ENCODE peak calls at places on chromosomes 1 and 21, in four cellular contexts. Y is breast epithelium, O is lung, V is IMR-90. E is an unnamed sample.

GRCh38 chr1:145826030-145826429 is 2.0 kb downstream of the POLR3C start:
- DNase-seq in Y (no peak), O (no peak), V (no peak), E (no peak)

GRCh38 chr21:39083377-39084008 is 99.8 kb downstream of the PSMG1 start:
- DNase-seq in Y (no peak), O (peak), V (no peak), E (no peak)

GRCh38 chr1:57061369-57061768 is 95.6 kb upstream of the C8B start:
- DNase-seq in Y (no peak), O (no peak), V (peak), E (no peak)

GRCh38 chr1:56578664-56578962 is 750 bp downstream of the PLPP3 start:
- DNase-seq in Y (no peak), O (no peak), V (no peak), E (no peak)

GRCh38 chr1:119653135-119653838 is 5.2 kb upstream of the ZNF697 start:
- DNase-seq in Y (no peak), O (no peak), V (no peak), E (no peak)

GRCh38 chr1:8137406-8138244 is 111.5 kb upstream of the ERRFI1 start:
- DNase-seq in Y (no peak), O (no peak), V (peak), E (peak)

GRCh38 chr1:167667536-167667935 is 37.5 kb downstream of the RCSD1 start:
- DNase-seq in Y (no peak), O (no peak), V (no peak), E (no peak)

GRCh38 chr1:183101841-183102276 is 78.6 kb downstream of the LAMC1 start:
- DNase-seq in Y (no peak), O (no peak), V (no peak), E (no peak)

GRCh38 chr1:235006132-235006721 is 122.4 kb downstream of the TOMM20 start:
- DNase-seq in Y (no peak), O (no peak), V (no peak), E (no peak)

GRCh38 chr1:153611024-153611352 is 1.9 kb downstream of the S100A16 start:
- DNase-seq in Y (no peak), O (no peak), V (no peak), E (no peak)

GRCh38 chr1:25430073-25430665 is 528 bp upstream of the MACO1 start:
- DNase-seq in Y (peak), O (peak), V (peak), E (peak)

GRCh38 chr1:244113532-244114320 is 62.6 kb downstream of the ZBTB18 start:
- DNase-seq in Y (no peak), O (no peak), V (peak), E (peak)

GRCh38 chr1:18738126-18738525 is 107.5 kb downstream of the PAX7 start:
- DNase-seq in Y (no peak), O (no peak), V (no peak), E (no peak)

GRCh38 chr21:35547946-35548774 is 499.1 kb upstream of the RUNX1 start:
- DNase-seq in Y (no peak), O (no peak), V (no peak), E (no peak)

GRCh38 chr1:89762801-89763648 is 57.8 kb upstream of the LRRC8D start:
- DNase-seq in Y (peak), O (peak), V (peak), E (peak)

GRCh38 chr1:214727274-214727673 is 124.3 kb downstream of the CENPF start:
- DNase-seq in Y (no peak), O (no peak), V (no peak), E (no peak)

GRCh38 chr1:46062651-46063319 is 69.6 kb downstream of the PIK3R3 start:
- DNase-seq in Y (no peak), O (no peak), V (peak), E (no peak)

GRCh38 chr21:41593784-41594138 is 85.8 kb upstream of the TMPRSS2 start:
- DNase-seq in Y (no peak), O (peak), V (no peak), E (no peak)

GRCh38 chr1:198387587-198387986 is 152.9 kb downstream of the ATP6V1G3 start:
- DNase-seq in Y (no peak), O (no peak), V (peak), E (peak)

GRCh38 chr1:25799758-25800537 is at the start of gene SELENON:
- DNase-seq in Y (peak), O (peak), V (peak), E (no peak)

GRCh38 chr1:33624991-33625870 is 152.8 kb downstream of the ZSCAN20 start:
- DNase-seq in Y (no peak), O (no peak), V (no peak), E (no peak)
- TF ChIP-seq CTCF in Y (no peak), O (no peak), V (peak), E (peak)

GRCh38 chr1:3353901-3354300 is 100.6 kb upstream of the ARHGEF16 start:
- DNase-seq in Y (no peak), O (no peak), V (no peak), E (no peak)

GRCh38 chr1:3351300-3352083 is 103.0 kb upstream of the ARHGEF16 start:
- DNase-seq in Y (no peak), O (no peak), V (no peak), E (no peak)

GRCh38 chr1:3352952-3353331 is 101.5 kb upstream of the ARHGEF16 start:
- DNase-seq in Y (no peak), O (no peak), V (no peak), E (peak)

GRCh38 chr1:3350441-3351261 is 103.8 kb upstream of the ARHGEF16 start:
- DNase-seq in Y (no peak), O (no peak), V (no peak), E (no peak)

GRCh38 chr1:3352084-3352951 is 102.1 kb upstream of the ARHGEF16 start:
- DNase-seq in Y (no peak), O (no peak), V (peak), E (peak)
- H3K27ac ChIP-seq in Y (peak), O (peak), V (no peak), E (peak)

DNA sequence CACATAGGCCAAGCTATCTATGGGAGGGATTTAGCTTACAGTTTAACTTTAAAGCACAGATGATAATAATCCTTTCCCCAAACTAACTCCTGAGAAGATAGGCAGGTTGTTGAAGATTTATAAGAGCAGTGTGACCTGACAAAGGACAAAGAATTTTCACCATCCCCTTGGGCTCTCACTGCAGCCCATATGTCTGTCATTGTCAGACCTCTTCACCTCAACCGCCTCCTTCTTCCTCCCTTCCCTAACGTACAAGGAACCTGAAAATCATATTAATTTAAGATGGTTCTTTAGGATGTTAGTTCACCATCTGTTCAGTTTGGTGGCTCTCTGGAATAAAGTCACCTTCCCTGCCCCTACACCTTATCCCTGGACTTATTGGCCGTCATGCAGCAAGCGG is 5.0 kb downstream of the RNU1-2 start:
- DNase-seq in Y (no peak), O (no peak), V (no peak), E (no peak)
- TF ChIP-seq CTCF in Y (no peak), O (no peak), V (peak), E (no peak)

DNA sequence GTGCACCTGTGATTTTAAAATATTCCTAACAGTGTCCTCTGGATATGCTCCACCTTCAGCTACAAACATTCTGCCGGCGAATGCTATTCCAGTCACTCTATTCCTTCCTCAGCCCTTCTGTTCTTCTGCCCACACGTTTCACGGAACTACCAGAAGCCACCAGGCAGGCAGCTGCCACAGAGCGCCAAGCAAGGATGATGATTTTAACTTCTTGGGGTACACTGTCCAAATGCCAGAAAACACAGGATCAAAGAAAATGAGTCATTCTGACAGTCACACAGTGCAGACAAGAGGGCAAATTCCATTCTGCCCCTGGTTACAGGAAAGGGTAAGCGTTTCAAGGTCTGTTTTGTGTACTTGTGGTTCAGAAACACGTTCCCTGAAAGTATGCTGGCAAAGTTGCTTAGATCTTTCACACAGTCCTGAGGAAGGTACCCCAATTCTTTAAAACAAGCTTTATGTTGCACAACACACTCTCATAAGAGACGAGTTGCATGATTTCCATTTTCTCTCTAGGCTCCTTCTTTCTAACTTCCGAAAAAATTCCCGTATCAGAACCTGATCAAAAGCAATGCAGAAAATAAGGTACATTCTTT is 508.3 kb upstream of the PKN2 start:
- DNase-seq in Y (no peak), O (no peak), V (peak), E (no peak)
- H3K27ac ChIP-seq in Y (no peak), O (no peak), V (no peak), E (no peak)

E was measured in brain microvascular endothelial cell.